ENCODE peak calls at places on chromosomes 3 and 15, in seven cellular contexts. A is cardiac fibroblast, H is AG09309, J is GM13976, C is tibial artery, F is GM13977, X is astrocyte of the spinal cord. P is an unnamed sample.
A peak's percentile ranks its signal among the peaks of the same experiment; 100 is the strongest.

GRCh38 chr3:64685331-64685799 is 2.4 kb downstream of the ADAMTS9 start:
- DNase-seq in A (peak; percentile 85), H (no peak), J (no peak), C (peak; percentile 92), F (no peak), X (peak; percentile 60), P (no peak)

GRCh38 chr3:46709721-46710120 is 7.9 kb downstream of the PRSS50 start:
- DNase-seq in A (no peak), H (no peak), J (no peak), C (peak; percentile 45), F (no peak), X (no peak), P (no peak)

GRCh38 chr3:40846466-40846865 is 321.7 kb downstream of the ZNF621 start:
- DNase-seq in A (no peak), H (no peak), J (no peak), C (no peak), F (no peak), X (no peak), P (no peak)

GRCh38 chr3:197736010-197736490 is 654 bp downstream of the RUBCN start:
- DNase-seq in A (peak; percentile 8), H (no peak), J (peak; percentile 68), C (no peak), F (peak; percentile 74), X (no peak), P (peak; percentile 79)

GRCh38 chr15:67170143-67170885 is 84.1 kb downstream of the AAGAB start:
- DNase-seq in A (no peak), H (no peak), J (no peak), C (peak; percentile 48), F (no peak), X (no peak), P (no peak)

GRCh38 chr3:188789201-188789600 is 382.6 kb upstream of the TPRG1 start:
- DNase-seq in A (no peak), H (no peak), J (no peak), C (no peak), F (no peak), X (no peak), P (peak; percentile 23)

GRCh38 chr15:76056931-76057330 is 2.9 kb upstream of the TMEM266 start:
- DNase-seq in A (no peak), H (no peak), J (peak; percentile 56), C (no peak), F (peak; percentile 66), X (no peak), P (no peak)

GRCh38 chr15:63938486-63939061 is 104.8 kb upstream of the HERC1 start:
- DNase-seq in A (peak; percentile 37), H (no peak), J (no peak), C (no peak), F (no peak), X (no peak), P (peak; percentile 61)

GRCh38 chr3:124951511-124952390 is 17.2 kb upstream of the MUC13 start:
- DNase-seq in A (peak; percentile 40), H (peak; percentile 13), J (no peak), C (no peak), F (no peak), X (peak; percentile 41), P (no peak)

GRCh38 chr3:185187391-185187790 is 34.5 kb upstream of the C3orf70 start:
- DNase-seq in A (no peak), H (no peak), J (no peak), C (no peak), F (no peak), X (no peak), P (no peak)

GRCh38 chr3:125585595-125586223 is 9.6 kb downstream of the OSBPL11 start:
- DNase-seq in A (peak; percentile 87), H (peak; percentile 25), J (peak; percentile 49), C (no peak), F (peak; percentile 44), X (peak; percentile 73), P (peak; percentile 67)

GRCh38 chr3:186109897-186110803 is 1.3 kb upstream of the ETV5 start:
- DNase-seq in A (peak; percentile 61), H (no peak), J (no peak), C (peak; percentile 70), F (no peak), X (no peak), P (peak; percentile 7)

GRCh38 chr15:62124176-62124952 is 40.7 kb downstream of the C2CD4B start:
- DNase-seq in A (peak; percentile 77), H (no peak), J (no peak), C (no peak), F (no peak), X (peak; percentile 56), P (no peak)

GRCh38 chr15:62124953-62125263 is 40.2 kb downstream of the C2CD4B start:
- DNase-seq in A (no peak), H (no peak), J (no peak), C (no peak), F (no peak), X (no peak), P (no peak)

GRCh38 chr15:62128916-62129315 is 36.2 kb downstream of the C2CD4B start:
- DNase-seq in A (no peak), H (no peak), J (no peak), C (no peak), F (no peak), X (no peak), P (no peak)

GRCh38 chr15:62126364-62126763 is 38.7 kb downstream of the C2CD4B start:
- DNase-seq in A (no peak), H (no peak), J (no peak), C (no peak), F (no peak), X (no peak), P (no peak)

DNA sequence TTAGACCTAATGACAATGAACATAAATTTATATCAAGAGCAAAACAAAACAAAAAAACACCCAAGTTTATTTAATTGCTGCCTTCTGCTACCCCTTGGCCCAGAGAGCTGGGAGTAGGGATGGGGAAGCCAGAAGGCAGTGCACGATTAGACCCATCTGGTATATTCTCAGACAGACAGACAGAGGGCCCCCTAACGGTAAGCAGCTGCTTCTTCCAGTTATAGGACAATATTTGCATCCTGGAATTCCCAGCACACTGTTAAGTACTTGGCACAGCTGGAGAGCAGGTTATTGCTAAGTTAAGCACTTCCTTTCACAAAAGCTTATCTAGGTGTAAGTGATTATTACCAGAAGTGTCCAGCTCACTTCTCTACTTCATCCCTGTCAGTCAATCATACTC is 39.3 kb downstream of the C2CD4B start:
- DNase-seq in A (peak; percentile 83), H (peak; percentile 11), J (no peak), C (no peak), F (no peak), X (no peak), P (no peak)
- TF ChIP-seq CTCF in A (peak; percentile 71), H (peak; percentile 58), J (no peak), C (no peak), F (peak; percentile 8), X (peak; percentile 56), P (no peak)

GRCh38 chr3:12458901-12459300 is 25.4 kb upstream of the TSEN2 start:
- DNase-seq in A (no peak), H (no peak), J (no peak), C (no peak), F (no peak), X (no peak), P (no peak)
- TF ChIP-seq CTCF in A (no peak), H (no peak), J (no peak), C (no peak), F (no peak), X (no peak), P (no peak)

DNA sequence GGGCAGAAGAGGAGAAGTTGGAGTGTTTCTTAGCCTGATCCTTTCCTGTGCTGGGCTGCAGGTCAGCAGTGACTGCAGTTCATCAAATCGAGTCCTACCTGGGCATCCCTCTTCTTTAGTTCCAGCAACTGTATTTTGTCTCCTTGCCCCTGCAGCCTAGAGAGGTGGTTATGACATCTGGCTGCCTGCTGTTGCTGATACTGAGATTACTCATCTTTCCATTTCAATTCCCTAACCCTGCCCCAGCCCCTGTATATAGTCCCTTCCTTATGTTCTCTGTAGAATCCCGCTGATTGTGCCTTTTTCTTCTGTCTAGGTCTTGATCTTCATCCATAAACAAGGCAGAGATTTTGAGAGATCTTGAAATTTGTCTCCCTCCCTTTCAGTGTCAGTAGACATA is 393.3 kb downstream of the EDEM1 start:
- DNase-seq in A (no peak), H (no peak), J (no peak), C (no peak), F (no peak), X (no peak), P (no peak)
- TF ChIP-seq CTCF in A (no peak), H (no peak), J (no peak), C (no peak), F (no peak), X (no peak), P (no peak)

GRCh38 chr3:50572801-50573371 is 3.6 kb downstream of the HEMK1 start:
- DNase-seq in A (no peak), H (no peak), J (no peak), C (no peak), F (no peak), X (no peak), P (peak; percentile 85)
- TF ChIP-seq CTCF in A (no peak), H (no peak), J (no peak), C (no peak), F (no peak), X (no peak), P (no peak)

DNA sequence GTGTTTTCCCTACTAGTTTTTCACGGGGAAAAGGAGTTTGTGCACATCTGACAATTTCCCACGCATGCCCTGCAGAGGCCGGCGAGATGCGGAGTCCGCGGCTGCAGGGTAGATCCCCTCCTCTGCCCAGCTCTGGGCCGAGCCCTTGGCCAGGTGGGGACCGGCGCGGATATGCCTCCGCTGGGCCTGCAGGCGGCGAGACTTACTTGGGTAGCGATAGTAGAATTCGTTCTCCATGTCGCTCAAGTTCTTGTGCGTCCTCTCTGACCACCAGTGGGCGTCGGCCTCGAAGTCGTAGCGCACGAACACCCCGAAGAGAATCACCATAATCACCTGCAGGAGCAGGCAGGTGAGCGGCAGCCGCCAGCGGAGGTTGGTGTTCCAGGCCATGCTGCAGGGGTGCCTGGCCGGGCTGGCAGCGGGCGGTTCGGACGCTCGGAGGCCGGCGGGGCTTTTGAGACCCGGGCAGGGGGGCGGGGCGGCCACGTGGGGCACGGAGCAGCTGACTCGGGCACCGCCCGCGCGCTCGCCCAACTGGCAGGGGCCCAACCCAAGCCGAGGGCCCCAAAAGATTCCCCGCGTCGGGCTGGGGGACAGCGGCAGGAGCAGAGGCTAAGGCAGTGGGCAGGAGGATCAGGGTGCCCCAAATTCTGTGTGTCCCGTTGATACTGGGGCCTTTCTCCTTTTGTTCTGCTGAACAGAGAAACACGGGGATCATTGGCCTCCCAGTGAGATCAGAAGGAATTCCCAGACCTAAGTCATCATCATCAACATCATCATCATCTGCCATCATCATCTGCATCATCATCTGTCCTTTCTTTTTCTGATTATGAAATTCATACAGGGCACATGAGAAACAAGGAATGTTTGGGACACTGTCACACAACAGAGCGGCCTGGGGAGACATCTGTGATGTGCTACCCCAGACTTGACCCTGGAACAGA is at the start of gene RHCG:
- DNase-seq in A (peak; percentile 50), H (no peak), J (peak; percentile 56), C (peak; percentile 44), F (peak; percentile 58), X (no peak), P (peak; percentile 39)
- TF ChIP-seq CTCF in A (peak; percentile 37), H (peak; percentile 19), J (peak; percentile 19), C (no peak), F (peak; percentile 40), X (peak; percentile 41), P (peak; percentile 38)